ENCODE peak calls at places on chromosome 2, in five cellular contexts. G is Peyer's patch, F is right cardiac atrium, P is stomach, D is upper lobe of right lung. O is an unnamed sample.

GRCh38 chr2:168064011-168064998 is 183.1 kb downstream of the STK39 start:
- DNase-seq in G (no peak), F (no peak), P (no peak), D (no peak), O (peak; percentile 82)

GRCh38 chr2:18380316-18380715 is 180.1 kb downstream of the RDH14 start:
- DNase-seq in G (no peak), F (no peak), P (no peak), D (no peak), O (no peak)

GRCh38 chr2:210399440-210400041 is 77.0 kb downstream of the LANCL1 start:
- DNase-seq in G (no peak), F (no peak), P (no peak), D (no peak), O (peak; percentile 41)

GRCh38 chr2:73033142-73033765 is 38.3 kb downstream of the SFXN5 start:
- DNase-seq in G (no peak), F (no peak), P (no peak), D (no peak), O (peak; percentile 39)

GRCh38 chr2:230176996-230177395 is 42.8 kb downstream of the SP110 start:
- DNase-seq in G (no peak), F (no peak), P (no peak), D (no peak), O (no peak)

GRCh38 chr2:150693556-150693955 is 206.1 kb upstream of the RND3 start:
- DNase-seq in G (no peak), F (no peak), P (no peak), D (no peak), O (no peak)

GRCh38 chr2:218691234-218691633 is 19.3 kb downstream of the STK36 start:
- DNase-seq in G (no peak), F (no peak), P (no peak), D (no peak), O (no peak)

GRCh38 chr2:46066116-46066515 is 231.1 kb upstream of the EPAS1 start:
- DNase-seq in G (no peak), F (no peak), P (no peak), D (no peak), O (no peak)

GRCh38 chr2:112920923-112921532 is 10.1 kb downstream of the IL37 start:
- DNase-seq in G (no peak), F (no peak), P (no peak), D (no peak), O (no peak)

GRCh38 chr2:72115361-72116080 is 32.1 kb downstream of the CYP26B1 start:
- DNase-seq in G (no peak), F (peak; percentile 88), P (no peak), D (peak; percentile 72), O (peak; percentile 29)

GRCh38 chr2:14634885-14635871 is 2.7 kb downstream of the LRATD1 start:
- DNase-seq in G (peak; percentile 84), F (peak; percentile 84), P (peak; percentile 76), D (peak; percentile 85), O (peak; percentile 80)

GRCh38 chr2:15577071-15577706 is 14.5 kb upstream of the DDX1 start:
- DNase-seq in G (peak; percentile 96), F (peak; percentile 82), P (peak; percentile 93), D (peak; percentile 81), O (peak; percentile 88)

GRCh38 chr2:10575566-10576300 is 114.0 kb downstream of the NOL10 start:
- DNase-seq in G (no peak), F (no peak), P (no peak), D (no peak), O (no peak)

GRCh38 chr2:196160101-196160500 is 11.3 kb downstream of the STK17B start:
- DNase-seq in G (peak; percentile 83), F (no peak), P (no peak), D (no peak), O (peak; percentile 62)

GRCh38 chr2:3657881-3658280 is at the start of gene ALLC:
- DNase-seq in G (no peak), F (no peak), P (no peak), D (no peak), O (no peak)

GRCh38 chr2:120722603-120723421 is 12.9 kb upstream of the GLI2 start:
- DNase-seq in G (peak; percentile 23), F (no peak), P (peak; percentile 14), D (peak; percentile 22), O (no peak)

GRCh38 chr2:69181806-69182427 is 168.9 kb downstream of the ANTXR1 start:
- DNase-seq in G (no peak), F (no peak), P (no peak), D (no peak), O (no peak)

GRCh38 chr2:41326801-41327200 is 721.0 kb upstream of the PKDCC start:
- DNase-seq in G (no peak), F (no peak), P (no peak), D (no peak), O (no peak)

GRCh38 chr2:39737661-39738060 is 41.4 kb downstream of the THUMPD2 start:
- DNase-seq in G (no peak), F (peak; percentile 42), P (no peak), D (no peak), O (no peak)

GRCh38 chr2:212005077-212005671 is 533.4 kb downstream of the ERBB4 start:
- DNase-seq in G (no peak), F (peak; percentile 58), P (peak; percentile 26), D (peak; percentile 61), O (peak; percentile 29)

GRCh38 chr2:236576053-236576452 is 6.4 kb downstream of the ACKR3 start:
- DNase-seq in G (no peak), F (no peak), P (no peak), D (no peak), O (no peak)

GRCh38 chr2:149038442-149039212 is at the start of gene LYPD6B:
- DNase-seq in G (peak; percentile 75), F (peak; percentile 43), P (peak; percentile 87), D (peak; percentile 80), O (peak; percentile 72)
- H3K4me3 ChIP-seq in G (peak within 1 kb of the TSS; percentile 44), F (peak within 1 kb of the TSS; percentile 4), P (peak within 1 kb of the TSS; percentile 54), D (peak within 1 kb of the TSS; percentile 29), O (peak within 1 kb of the TSS; percentile 61)

GRCh38 chr2:226424971-226425370 is 374.6 kb downstream of the IRS1 start:
- DNase-seq in G (no peak), F (no peak), P (no peak), D (no peak), O (no peak)
- H3K4me1 ChIP-seq in G (no peaks in the 10 kb centered on the region), F (no peaks in the 10 kb centered on the region), P (peaks cover 6% of the 10 kb centered on the region), D (no peaks in the 10 kb centered on the region), O (no peaks in the 10 kb centered on the region)

DNA sequence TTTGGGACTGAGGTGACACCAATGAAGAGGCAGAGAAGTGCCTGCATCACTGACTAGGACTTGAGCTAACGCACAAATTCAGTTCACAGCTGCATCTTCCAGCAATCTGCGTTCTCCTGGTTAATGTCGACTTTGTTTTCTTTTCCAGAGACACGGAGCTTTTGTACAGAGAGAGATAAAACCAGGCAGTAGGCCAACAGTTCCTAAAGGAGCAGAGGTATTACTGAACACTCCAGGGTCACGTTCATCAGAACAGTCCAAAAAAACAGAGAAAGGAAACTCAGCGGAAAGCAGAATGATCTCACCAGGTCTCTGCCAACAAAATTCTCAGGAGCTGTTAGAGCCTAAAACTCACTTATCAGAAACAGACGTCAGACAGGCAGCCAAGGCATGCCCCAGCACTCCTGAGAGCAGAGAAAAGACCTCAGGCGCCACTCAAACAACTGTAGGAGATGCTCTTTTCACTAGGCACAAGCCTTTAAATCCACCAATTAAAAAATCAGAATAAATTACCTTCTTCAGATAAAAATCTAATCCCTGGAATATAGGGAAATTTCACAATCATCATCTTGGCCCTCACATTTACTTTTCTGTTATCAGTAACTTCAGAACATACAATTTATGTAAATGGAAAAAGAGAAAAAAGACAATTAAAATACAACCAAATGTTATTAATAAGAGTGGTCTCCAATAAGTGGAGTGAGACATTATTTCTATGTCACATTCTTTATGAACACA is 95.9 kb upstream of the SPTBN1 start:
- DNase-seq in G (no peak), F (peak; percentile 81), P (no peak), D (no peak), O (peak; percentile 3)
- H3K27ac ChIP-seq in G (no peak overlapping the region), F (peak overlapping the region; percentile 80), P (peak overlapping the region; percentile 45), D (peak overlapping the region; percentile 64), O (no peak overlapping the region)

GRCh38 chr2:228840113-228840742 is 430.9 kb downstream of the PID1 start:
- DNase-seq in G (no peak), F (no peak), P (no peak), D (no peak), O (no peak)
- H3K4me3 ChIP-seq in G (no peak overlapping the region), F (no peak overlapping the region), P (no peak overlapping the region), D (no peak overlapping the region), O (no peak overlapping the region)

GRCh38 chr2:101750688-101751087 is 53.2 kb downstream of the MAP4K4 start:
- DNase-seq in G (no peak), F (no peak), P (no peak), D (no peak), O (no peak)
- H3K4me1 ChIP-seq in G (peaks cover 10% of the 10 kb centered on the region), F (peaks cover 14% of the 10 kb centered on the region), P (peaks cover 62% of the 10 kb centered on the region), D (peaks cover 64% of the 10 kb centered on the region), O (peaks cover 15% of the 10 kb centered on the region)